ENCODE peak calls at places on chromosomes 6 and 20, in nine cellular contexts. One of them, this sample, is unnamed.

GRCh38 chr6:132490478-132491204 is 22.3 kb downstream of the STX7 start:
- DNase-seq in aorta: no peak
- DNase-seq in Peyer's patch: no peak
- DNase-seq in HCT116: no peak
- DNase-seq in cardiac fibroblast: peak; percentile 14
- DNase-seq in tibial artery: no peak
- DNase-seq in esophagus squamous epithelium: no peak
- DNase-seq in heart right ventricle: no peak
- DNase-seq in keratinocyte: no peak
- DNase-seq in this sample: no peak

GRCh38 chr6:13554929-13555333 is 19.5 kb upstream of the SIRT5 start:
- DNase-seq in aorta: no peak
- DNase-seq in Peyer's patch: no peak
- DNase-seq in HCT116: no peak
- DNase-seq in cardiac fibroblast: peak; percentile 24
- DNase-seq in tibial artery: no peak
- DNase-seq in esophagus squamous epithelium: no peak
- DNase-seq in heart right ventricle: peak; percentile 59
- DNase-seq in keratinocyte: no peak
- DNase-seq in this sample: no peak

GRCh38 chr6:156943167-156943566 is 166.0 kb downstream of the ARID1B start:
- DNase-seq in aorta: no peak
- DNase-seq in Peyer's patch: no peak
- DNase-seq in HCT116: no peak
- DNase-seq in cardiac fibroblast: no peak
- DNase-seq in tibial artery: no peak
- DNase-seq in esophagus squamous epithelium: no peak
- DNase-seq in heart right ventricle: no peak
- DNase-seq in keratinocyte: no peak
- DNase-seq in this sample: no peak

GRCh38 chr20:45945678-45946148 is 11.2 kb downstream of the PCIF1 start:
- DNase-seq in aorta: no peak
- DNase-seq in Peyer's patch: no peak
- DNase-seq in HCT116: no peak
- DNase-seq in cardiac fibroblast: no peak
- DNase-seq in tibial artery: no peak
- DNase-seq in esophagus squamous epithelium: no peak
- DNase-seq in heart right ventricle: no peak
- DNase-seq in keratinocyte: no peak
- DNase-seq in this sample: no peak

GRCh38 chr6:2848851-2849250 is 7.2 kb upstream of the SERPINB1 start:
- DNase-seq in aorta: no peak
- DNase-seq in Peyer's patch: peak; percentile 78
- DNase-seq in HCT116: no peak
- DNase-seq in cardiac fibroblast: no peak
- DNase-seq in tibial artery: no peak
- DNase-seq in esophagus squamous epithelium: no peak
- DNase-seq in heart right ventricle: no peak
- DNase-seq in keratinocyte: no peak
- DNase-seq in this sample: peak; percentile 54

GRCh38 chr20:15162061-15162740 is 824.8 kb upstream of the FLRT3 start:
- DNase-seq in aorta: no peak
- DNase-seq in Peyer's patch: no peak
- DNase-seq in HCT116: no peak
- DNase-seq in cardiac fibroblast: no peak
- DNase-seq in tibial artery: no peak
- DNase-seq in esophagus squamous epithelium: no peak
- DNase-seq in heart right ventricle: no peak
- DNase-seq in keratinocyte: no peak
- DNase-seq in this sample: peak; percentile 88

GRCh38 chr6:152428126-152428525 is 209.0 kb downstream of the SYNE1 start:
- DNase-seq in aorta: peak; percentile 61
- DNase-seq in Peyer's patch: no peak
- DNase-seq in HCT116: peak; percentile 4
- DNase-seq in cardiac fibroblast: peak; percentile 9
- DNase-seq in tibial artery: no peak
- DNase-seq in esophagus squamous epithelium: no peak
- DNase-seq in heart right ventricle: no peak
- DNase-seq in keratinocyte: no peak
- DNase-seq in this sample: no peak

GRCh38 chr6:40844241-40844640 is 194.8 kb downstream of the UNC5CL start:
- DNase-seq in aorta: no peak
- DNase-seq in Peyer's patch: no peak
- DNase-seq in HCT116: no peak
- DNase-seq in cardiac fibroblast: no peak
- DNase-seq in tibial artery: no peak
- DNase-seq in esophagus squamous epithelium: no peak
- DNase-seq in heart right ventricle: no peak
- DNase-seq in keratinocyte: no peak
- DNase-seq in this sample: no peak

GRCh38 chr20:46200582-46201570 is 82.8 kb downstream of the CD40 start:
- DNase-seq in aorta: no peak
- DNase-seq in Peyer's patch: no peak
- DNase-seq in HCT116: no peak
- DNase-seq in cardiac fibroblast: no peak
- DNase-seq in tibial artery: no peak
- DNase-seq in esophagus squamous epithelium: no peak
- DNase-seq in heart right ventricle: no peak
- DNase-seq in keratinocyte: no peak
- DNase-seq in this sample: no peak

GRCh38 chr6:128443553-128443952 is 76.8 kb downstream of the PTPRK start:
- DNase-seq in aorta: no peak
- DNase-seq in Peyer's patch: no peak
- DNase-seq in HCT116: no peak
- DNase-seq in cardiac fibroblast: peak; percentile 25
- DNase-seq in tibial artery: no peak
- DNase-seq in esophagus squamous epithelium: no peak
- DNase-seq in heart right ventricle: no peak
- DNase-seq in keratinocyte: no peak
- DNase-seq in this sample: no peak

GRCh38 chr6:119346450-119346849 is 3.1 kb downstream of the MAN1A1 start:
- DNase-seq in aorta: no peak
- DNase-seq in Peyer's patch: no peak
- DNase-seq in HCT116: no peak
- DNase-seq in cardiac fibroblast: no peak
- DNase-seq in tibial artery: no peak
- DNase-seq in esophagus squamous epithelium: no peak
- DNase-seq in heart right ventricle: no peak
- DNase-seq in keratinocyte: no peak
- DNase-seq in this sample: no peak

GRCh38 chr6:122652431-122652830 is 42.2 kb downstream of the PKIB start:
- DNase-seq in aorta: no peak
- DNase-seq in Peyer's patch: no peak
- DNase-seq in HCT116: no peak
- DNase-seq in cardiac fibroblast: peak; percentile 18
- DNase-seq in tibial artery: no peak
- DNase-seq in esophagus squamous epithelium: no peak
- DNase-seq in heart right ventricle: no peak
- DNase-seq in keratinocyte: no peak
- DNase-seq in this sample: no peak

GRCh38 chr6:156437084-156437879 is 339.9 kb upstream of the ARID1B start:
- DNase-seq in aorta: no peak
- DNase-seq in Peyer's patch: no peak
- DNase-seq in HCT116: no peak
- DNase-seq in cardiac fibroblast: no peak
- DNase-seq in tibial artery: no peak
- DNase-seq in esophagus squamous epithelium: no peak
- DNase-seq in heart right ventricle: no peak
- DNase-seq in keratinocyte: no peak
- DNase-seq in this sample: no peak

GRCh38 chr6:127484207-127484858 is 25.1 kb upstream of the KIAA0408 start:
- DNase-seq in aorta: no peak
- DNase-seq in Peyer's patch: no peak
- DNase-seq in HCT116: no peak
- DNase-seq in cardiac fibroblast: peak; percentile 80
- DNase-seq in tibial artery: no peak
- DNase-seq in esophagus squamous epithelium: no peak
- DNase-seq in heart right ventricle: no peak
- DNase-seq in keratinocyte: no peak
- DNase-seq in this sample: peak; percentile 32

GRCh38 chr20:42714298-42715141 is 475.2 kb downstream of the PTPRT start:
- DNase-seq in aorta: no peak
- DNase-seq in Peyer's patch: no peak
- DNase-seq in HCT116: no peak
- DNase-seq in cardiac fibroblast: peak; percentile 0
- DNase-seq in tibial artery: no peak
- DNase-seq in esophagus squamous epithelium: no peak
- DNase-seq in heart right ventricle: no peak
- DNase-seq in keratinocyte: no peak
- DNase-seq in this sample: no peak

GRCh38 chr6:166822609-166823008 is 133.7 kb downstream of the RNASET2 start:
- DNase-seq in aorta: no peak
- DNase-seq in Peyer's patch: no peak
- DNase-seq in HCT116: no peak
- DNase-seq in cardiac fibroblast: no peak
- DNase-seq in tibial artery: no peak
- DNase-seq in esophagus squamous epithelium: no peak
- DNase-seq in heart right ventricle: no peak
- DNase-seq in keratinocyte: no peak
- DNase-seq in this sample: no peak

GRCh38 chr20:53278555-53278954 is 306.4 kb downstream of the TSHZ2 start:
- DNase-seq in aorta: no peak
- DNase-seq in Peyer's patch: no peak
- DNase-seq in HCT116: no peak
- DNase-seq in cardiac fibroblast: no peak
- DNase-seq in tibial artery: no peak
- DNase-seq in esophagus squamous epithelium: no peak
- DNase-seq in heart right ventricle: no peak
- DNase-seq in keratinocyte: no peak
- DNase-seq in this sample: no peak

DNA sequence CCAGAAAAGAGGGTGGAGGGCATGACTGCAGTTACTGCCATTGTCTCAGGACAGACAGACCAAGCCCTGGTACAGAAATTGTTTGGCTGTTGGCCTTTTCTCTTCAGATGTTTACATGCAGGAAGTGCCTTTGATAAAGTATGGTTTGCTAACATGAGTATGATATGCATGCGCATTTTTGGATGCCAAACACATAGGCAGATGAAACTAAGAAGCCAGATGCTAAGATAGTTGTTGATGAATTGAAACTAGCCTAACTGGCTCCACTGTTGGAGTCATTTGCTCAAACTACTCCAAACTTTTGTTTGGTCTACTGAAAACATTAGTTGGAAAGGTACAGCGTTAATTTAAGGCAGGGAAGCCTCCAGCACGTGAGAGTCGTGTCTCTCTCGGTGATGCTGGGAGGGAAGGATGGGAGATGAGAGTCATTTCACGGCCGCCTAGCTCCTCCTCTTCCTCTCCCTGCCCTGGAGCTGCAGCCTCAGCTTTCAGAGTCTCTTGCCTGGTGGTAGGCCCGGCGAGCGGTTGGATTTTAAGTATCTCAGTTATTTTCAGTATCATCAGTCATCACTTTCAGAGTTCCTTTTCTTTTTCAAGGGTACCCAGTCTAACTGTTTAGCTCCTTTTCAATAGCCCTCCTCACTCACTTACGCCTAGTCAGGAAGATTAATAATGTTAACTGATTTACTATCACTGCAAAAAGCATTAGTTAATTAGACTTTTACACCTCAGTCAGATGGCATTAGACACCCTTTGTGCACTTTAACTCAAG is 29.8 kb downstream of the RREB1 start:
- DNase-seq in aorta: peak; percentile 81
- DNase-seq in Peyer's patch: peak; percentile 78
- DNase-seq in HCT116: no peak
- DNase-seq in cardiac fibroblast: peak; percentile 69
- DNase-seq in tibial artery: peak; percentile 77
- DNase-seq in esophagus squamous epithelium: no peak
- DNase-seq in heart right ventricle: peak; percentile 53
- DNase-seq in keratinocyte: no peak
- DNase-seq in this sample: peak; percentile 73
- H3K4me3 ChIP-seq in aorta: no peak overlapping the region
- H3K4me3 ChIP-seq in Peyer's patch: no peak overlapping the region
- H3K4me3 ChIP-seq in HCT116: no peak overlapping the region
- H3K4me3 ChIP-seq in cardiac fibroblast: peak overlapping the region; percentile 9
- H3K4me3 ChIP-seq in tibial artery: no peak overlapping the region
- H3K4me3 ChIP-seq in esophagus squamous epithelium: peak overlapping the region; percentile 9
- H3K4me3 ChIP-seq in heart right ventricle: peak overlapping the region; percentile 21
- H3K4me3 ChIP-seq in keratinocyte: peak overlapping the region; percentile 53
- H3K4me3 ChIP-seq in this sample: peak overlapping the region; percentile 37

DNA sequence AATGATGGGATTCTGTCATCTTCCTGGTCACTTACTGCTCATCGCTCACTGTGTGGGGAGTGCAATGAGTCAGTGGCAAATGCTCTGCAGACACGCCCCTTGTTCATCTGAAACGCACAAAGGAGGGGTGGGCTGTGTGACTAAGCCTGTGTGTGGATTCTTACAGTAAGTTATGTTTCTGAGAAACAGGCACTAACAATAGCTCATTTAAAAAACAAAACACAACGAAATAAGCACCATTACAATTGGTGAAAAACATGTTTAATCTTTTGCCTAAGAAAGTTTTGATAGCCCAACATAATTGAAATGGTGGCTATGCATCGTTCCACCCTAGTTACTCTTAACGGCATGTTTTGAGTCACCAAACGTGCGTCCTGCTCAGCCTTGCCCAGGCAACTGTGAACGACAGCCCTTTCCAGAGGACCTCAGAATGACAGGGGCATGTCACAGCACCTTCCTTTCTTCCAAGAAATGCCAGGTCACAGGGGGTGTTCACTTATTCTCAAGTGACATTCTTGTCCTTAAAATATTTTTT is 118.4 kb upstream of the SGK1 start:
- DNase-seq in aorta: peak; percentile 78
- DNase-seq in Peyer's patch: peak; percentile 61
- DNase-seq in HCT116: peak; percentile 75
- DNase-seq in cardiac fibroblast: peak; percentile 99
- DNase-seq in tibial artery: no peak
- DNase-seq in esophagus squamous epithelium: no peak
- DNase-seq in heart right ventricle: no peak
- DNase-seq in keratinocyte: no peak
- DNase-seq in this sample: no peak
- H3K4me3 ChIP-seq in aorta: no peak overlapping the region
- H3K4me3 ChIP-seq in Peyer's patch: no peak overlapping the region
- H3K4me3 ChIP-seq in HCT116: peak overlapping the region; percentile 37
- H3K4me3 ChIP-seq in cardiac fibroblast: peak overlapping the region; percentile 8
- H3K4me3 ChIP-seq in tibial artery: no peak overlapping the region
- H3K4me3 ChIP-seq in esophagus squamous epithelium: peak overlapping the region; percentile 7
- H3K4me3 ChIP-seq in heart right ventricle: no peak overlapping the region
- H3K4me3 ChIP-seq in keratinocyte: peak overlapping the region; percentile 5
- H3K4me3 ChIP-seq in this sample: no peak overlapping the region

GRCh38 chr20:23551786-23552185 is 16.5 kb downstream of the CST9L start:
- DNase-seq in aorta: no peak
- DNase-seq in Peyer's patch: no peak
- DNase-seq in HCT116: no peak
- DNase-seq in cardiac fibroblast: no peak
- DNase-seq in tibial artery: no peak
- DNase-seq in esophagus squamous epithelium: no peak
- DNase-seq in heart right ventricle: no peak
- DNase-seq in keratinocyte: no peak
- DNase-seq in this sample: no peak
- H3K4me3 ChIP-seq in aorta: no peak overlapping the region
- H3K4me3 ChIP-seq in Peyer's patch: no peak overlapping the region
- H3K4me3 ChIP-seq in HCT116: no peak overlapping the region
- H3K4me3 ChIP-seq in cardiac fibroblast: no peak overlapping the region
- H3K4me3 ChIP-seq in tibial artery: no peak overlapping the region
- H3K4me3 ChIP-seq in esophagus squamous epithelium: no peak overlapping the region
- H3K4me3 ChIP-seq in heart right ventricle: no peak overlapping the region
- H3K4me3 ChIP-seq in keratinocyte: no peak overlapping the region
- H3K4me3 ChIP-seq in this sample: no peak overlapping the region

DNA sequence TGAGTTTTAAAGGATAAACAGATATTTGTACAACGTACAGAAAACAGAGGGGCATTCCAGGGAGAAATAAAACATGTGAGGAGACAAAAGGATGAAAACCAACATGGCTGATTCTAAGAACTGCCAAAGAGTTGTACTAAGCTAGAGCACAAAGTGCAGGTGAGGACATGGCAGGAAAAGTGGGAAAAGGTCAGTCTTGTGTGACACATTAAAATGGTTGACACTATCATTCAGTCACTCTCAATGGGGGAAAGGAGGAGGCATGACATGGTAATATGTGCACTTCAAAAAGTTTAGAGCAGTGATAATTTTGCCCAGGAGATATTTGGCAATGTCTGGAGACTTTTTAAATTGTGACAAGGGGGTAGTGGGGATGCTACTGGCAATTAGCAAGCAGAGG is 21.8 kb downstream of the PHIP start:
- DNase-seq in aorta: no peak
- DNase-seq in Peyer's patch: no peak
- DNase-seq in HCT116: no peak
- DNase-seq in cardiac fibroblast: no peak
- DNase-seq in tibial artery: no peak
- DNase-seq in esophagus squamous epithelium: no peak
- DNase-seq in heart right ventricle: no peak
- DNase-seq in keratinocyte: no peak
- DNase-seq in this sample: no peak
- H3K4me3 ChIP-seq in aorta: no peak overlapping the region
- H3K4me3 ChIP-seq in Peyer's patch: no peak overlapping the region
- H3K4me3 ChIP-seq in HCT116: no peak overlapping the region
- H3K4me3 ChIP-seq in cardiac fibroblast: no peak overlapping the region
- H3K4me3 ChIP-seq in tibial artery: no peak overlapping the region
- H3K4me3 ChIP-seq in esophagus squamous epithelium: no peak overlapping the region
- H3K4me3 ChIP-seq in heart right ventricle: no peak overlapping the region
- H3K4me3 ChIP-seq in keratinocyte: no peak overlapping the region
- H3K4me3 ChIP-seq in this sample: no peak overlapping the region

This sample was measured in Jurkat, Clone E6-1.